ENCODE peak calls at places on chromosomes 16 and 17, in five cellular contexts. T is tibial artery, N is neural progenitor cell, Z is tibial nerve, D is aorta. R is an unnamed sample. For H3K4me1, the result is how much of the 10 kb centered on the place peaks cover.

GRCh38 chr17:13917635-13918034 is 151.7 kb upstream of the COX10 start:
- DNase-seq in T (no peak), N (no peak), Z (no peak), D (no peak), R (no peak)

GRCh38 chr16:46929378-46930332 is 43.8 kb downstream of the DNAJA2 start:
- DNase-seq in T (peak), N (peak), Z (peak), D (peak), R (no peak)

GRCh38 chr16:72728516-72728915 is 319.4 kb downstream of the ZFHX3 start:
- DNase-seq in T (no peak), N (no peak), Z (no peak), D (no peak), R (no peak)

GRCh38 chr17:21283482-21284318 is 811 bp upstream of the MAP2K3 start:
- DNase-seq in T (peak), N (peak), Z (no peak), D (peak), R (peak)

GRCh38 chr16:11682655-11683096 is 14.4 kb downstream of the SNN start:
- DNase-seq in T (no peak), N (no peak), Z (no peak), D (no peak), R (no peak)

GRCh38 chr16:28110977-28111376 is 47.5 kb upstream of the GSG1L start:
- DNase-seq in T (no peak), N (no peak), Z (no peak), D (no peak), R (no peak)

GRCh38 chr17:60640503-60640902 is 37.1 kb upstream of the BCAS3 start:
- DNase-seq in T (no peak), N (peak), Z (no peak), D (no peak), R (no peak)

GRCh38 chr17:59853168-59853918 is 39.4 kb downstream of the TUBD1 start:
- DNase-seq in T (no peak), N (peak), Z (no peak), D (peak), R (no peak)

GRCh38 chr16:87133966-87134945 is 182.9 kb downstream of the C16orf95 start:
- DNase-seq in T (no peak), N (no peak), Z (no peak), D (peak), R (no peak)

GRCh38 chr16:75351183-75351582 is 82.1 kb downstream of the CFDP1 start:
- DNase-seq in T (no peak), N (no peak), Z (no peak), D (no peak), R (no peak)

GRCh38 chr17:6090253-6090652 is 20.1 kb downstream of the WSCD1 start:
- DNase-seq in T (no peak), N (no peak), Z (no peak), D (peak), R (no peak)

GRCh38 chr16:17520567-17520966 is 49.8 kb upstream of the XYLT1 start:
- DNase-seq in T (no peak), N (no peak), Z (no peak), D (no peak), R (no peak)

GRCh38 chr16:11667824-11668589 is at the start of gene SNN:
- DNase-seq in T (peak), N (peak), Z (peak), D (peak), R (no peak)

GRCh38 chr17:73064084-73064938 is 28.2 kb downstream of the SLC39A11 start:
- DNase-seq in T (peak), N (peak), Z (no peak), D (no peak), R (no peak)

GRCh38 chr16:71479420-71479819 is 9.7 kb downstream of the ZNF19 start:
- DNase-seq in T (no peak), N (peak), Z (no peak), D (no peak), R (no peak)

GRCh38 chr17:43135454-43135819 is 10.3 kb upstream of the BRCA1 start:
- DNase-seq in T (no peak), N (no peak), Z (no peak), D (peak), R (no peak)

GRCh38 chr17:59754547-59754946 is 47.1 kb downstream of the VMP1 start:
- DNase-seq in T (no peak), N (no peak), Z (no peak), D (no peak), R (no peak)

GRCh38 chr17:72305472-72305871 is 184.7 kb downstream of the SOX9 start:
- DNase-seq in T (no peak), N (no peak), Z (no peak), D (no peak), R (no peak)

GRCh38 chr16:17354121-17354750 is 116.5 kb downstream of the XYLT1 start:
- DNase-seq in T (no peak), N (peak), Z (no peak), D (no peak), R (no peak)

GRCh38 chr17:81579821-81580321 is 27.7 kb upstream of the FAAP100 start:
- DNase-seq in T (no peak), N (no peak), Z (no peak), D (no peak), R (no peak)

GRCh38 chr17:67490471-67490870 is 113.4 kb downstream of the PITPNC1 start:
- DNase-seq in T (no peak), N (peak), Z (no peak), D (no peak), R (no peak)

GRCh38 chr17:62966426-62967110 is 533 bp downstream of the TANC2 start:
- DNase-seq in T (peak), N (peak), Z (peak), D (peak), R (peak)

GRCh38 chr16:49489686-49490320 is 116.2 kb downstream of the C16orf78 start:
- DNase-seq in T (peak), N (no peak), Z (no peak), D (no peak), R (no peak)

GRCh38 chr17:13822671-13823070 is 220.9 kb upstream of the HS3ST3A1 start:
- DNase-seq in T (no peak), N (no peak), Z (no peak), D (no peak), R (no peak)

GRCh38 chr17:17666111-17666714 is 15.0 kb upstream of the RAI1 start:
- DNase-seq in T (no peak), N (no peak), Z (no peak), D (no peak), R (no peak)

GRCh38 chr16:57422026-57422944 is 17.7 kb downstream of the CCL17 start:
- DNase-seq in T (peak), N (peak), Z (peak), D (peak), R (no peak)

GRCh38 chr17:30230596-30231125 is 4.8 kb downstream of the SLC6A4 start:
- DNase-seq in T (no peak), N (no peak), Z (no peak), D (no peak), R (no peak)

GRCh38 chr17:21397341-21398050 is 21.3 kb downstream of the KCNJ12 start:
- DNase-seq in T (peak), N (no peak), Z (no peak), D (no peak), R (no peak)

DNA sequence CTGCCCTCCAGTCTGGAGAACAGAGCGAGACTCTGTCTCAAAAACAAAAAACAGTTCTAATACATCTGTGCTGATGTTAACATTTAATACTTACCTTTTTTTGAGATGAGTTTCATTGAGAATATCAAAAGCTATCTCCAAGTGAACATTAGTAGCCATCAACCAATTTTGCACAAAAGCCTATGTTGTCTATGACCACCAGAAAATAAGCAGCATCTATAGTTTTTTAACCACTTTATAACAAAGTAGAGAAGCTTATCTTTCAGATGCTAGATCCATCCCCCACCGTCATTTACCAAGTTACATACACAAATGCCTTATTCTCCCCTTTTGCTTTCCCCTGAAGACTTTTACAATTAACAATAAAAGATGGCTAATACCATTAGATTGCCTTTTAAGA is 4.1 kb downstream of the SRSF1 start:
- DNase-seq in T (no peak), N (no peak), Z (no peak), D (no peak), R (no peak)
- H3K4me1 ChIP-seq in T (under half), N (under half), Z (under half), D (under half), R (under half)

DNA sequence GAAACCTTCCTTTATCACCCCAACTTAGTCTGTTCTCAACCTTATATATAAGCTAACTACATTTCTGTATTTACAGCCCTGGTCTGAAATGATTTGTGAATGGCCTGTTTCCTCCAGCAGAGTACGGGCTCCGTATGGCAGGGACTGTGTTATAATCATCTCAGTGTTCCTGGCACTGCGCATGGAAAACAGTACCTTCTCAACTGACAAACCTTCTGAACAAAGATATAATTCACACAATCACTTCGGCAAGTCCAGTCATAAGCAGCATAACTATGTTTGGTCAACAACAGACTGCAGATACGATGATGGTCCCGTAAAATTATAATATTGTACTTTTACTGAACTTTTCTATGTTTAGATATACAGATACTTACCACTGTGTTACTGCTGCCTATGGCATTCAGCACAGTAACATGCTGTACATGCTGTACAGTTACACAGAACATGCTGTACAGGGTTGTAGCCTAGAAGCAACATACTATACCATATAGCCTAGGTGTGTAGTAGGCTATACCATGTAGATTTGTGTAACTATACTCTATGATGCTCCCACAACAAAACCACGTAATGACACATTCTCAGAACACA is 30.0 kb downstream of the ANKFY1 start:
- DNase-seq in T (no peak), N (no peak), Z (no peak), D (no peak), R (no peak)
- H3K4me3 ChIP-seq in T (no peak), N (no peak), Z (no peak), D (no peak), R (no peak)

DNA sequence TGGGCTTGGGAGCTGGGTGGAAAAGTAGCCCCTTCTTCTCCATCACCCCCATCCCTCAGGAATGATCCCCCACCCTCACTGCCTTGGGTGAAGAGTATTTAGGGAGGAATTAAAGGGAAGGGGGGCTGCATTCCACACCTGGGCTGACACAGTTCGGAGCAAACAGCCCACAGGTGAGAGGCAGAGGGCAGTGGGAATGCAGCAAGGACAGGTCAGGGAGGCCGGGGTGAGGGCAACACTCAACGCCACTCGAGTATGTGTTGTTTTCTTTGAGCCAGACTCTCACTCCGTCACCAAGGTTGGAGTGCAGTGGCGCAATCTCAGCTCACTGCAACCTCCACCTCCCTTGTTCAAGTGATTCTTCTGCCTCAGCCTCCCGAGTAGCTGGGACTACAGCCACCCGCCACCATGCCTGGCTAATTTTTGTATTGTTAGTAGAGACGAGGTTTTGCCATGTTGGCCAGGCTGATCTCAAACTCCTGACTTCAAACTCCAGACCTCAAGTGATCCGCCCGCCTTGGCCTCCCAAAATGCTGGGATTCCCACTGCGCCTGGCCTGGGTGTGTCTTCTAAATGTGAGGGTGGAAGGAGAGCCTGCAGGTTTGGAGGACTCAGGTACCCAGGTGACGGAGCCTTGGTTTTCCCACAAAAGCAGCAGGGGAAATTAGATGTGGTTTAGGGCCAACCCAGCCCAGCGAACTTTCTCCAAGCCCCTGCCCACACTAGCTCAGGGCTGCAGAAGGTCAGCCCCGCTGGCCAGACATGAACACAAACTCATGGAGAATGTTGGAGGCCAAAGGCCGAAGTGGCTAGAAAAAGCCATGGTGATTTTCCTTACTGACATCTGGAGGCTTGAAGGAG is 21.2 kb upstream of the ITGA3 start:
- DNase-seq in T (no peak), N (no peak), Z (peak), D (peak), R (peak)
- H3K27ac ChIP-seq in T (peak), N (no peak), Z (no peak), D (peak), R (no peak)

GRCh38 chr17:40100419-40100668 is at the start of gene NR1D1:
- DNase-seq in T (no peak), N (no peak), Z (no peak), D (no peak), R (no peak)

GRCh38 chr17:40099627-40100418 is 566 bp downstream of the NR1D1 start:
- DNase-seq in T (no peak), N (no peak), Z (no peak), D (no peak), R (no peak)

GRCh38 chr17:40103082-40103741 is 2.8 kb upstream of the NR1D1 start:
- DNase-seq in T (no peak), N (no peak), Z (no peak), D (no peak), R (no peak)

GRCh38 chr17:40100669-40101366 is 429 bp upstream of the NR1D1 start:
- DNase-seq in T (peak), N (peak), Z (peak), D (peak), R (peak)

DNA sequence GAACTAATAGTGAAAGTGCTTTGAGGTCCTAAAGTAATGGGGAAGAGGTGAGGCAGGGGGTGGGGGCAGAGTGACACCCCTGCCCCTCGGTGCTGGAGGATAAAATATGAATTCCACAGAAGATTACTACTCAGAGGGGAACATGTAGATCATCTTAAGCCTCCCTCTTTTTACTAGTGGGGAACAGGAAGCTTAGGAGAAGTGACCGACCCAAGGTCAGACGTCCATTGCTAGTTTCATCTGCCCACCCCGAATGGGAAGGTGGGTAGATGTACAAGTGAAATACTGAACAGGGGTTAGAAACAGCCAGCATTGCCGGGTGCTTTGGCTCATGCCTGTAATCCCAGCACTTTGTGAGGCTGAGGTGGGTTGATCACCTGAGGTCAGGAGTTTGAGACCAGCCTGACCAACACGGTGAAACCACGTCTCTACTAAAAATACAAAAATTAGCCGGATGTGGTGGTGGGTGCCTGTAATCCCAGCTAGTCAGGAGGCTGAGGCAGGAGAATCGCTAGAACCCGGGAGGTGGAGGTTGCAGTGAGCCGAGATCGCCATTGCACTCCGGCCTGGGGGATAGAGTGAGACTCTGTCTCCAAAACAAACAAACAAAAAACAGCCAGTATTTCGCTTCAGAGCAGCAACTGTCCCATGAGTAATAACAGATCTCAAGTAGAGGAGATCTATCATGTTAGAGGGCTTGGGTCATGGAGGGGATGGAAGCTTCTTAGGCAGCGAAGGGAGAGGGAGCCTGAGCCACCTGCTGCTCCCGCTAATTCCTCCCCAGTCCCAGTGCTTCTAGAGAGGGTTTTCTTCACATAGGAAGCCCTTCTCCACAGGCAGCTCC is 1.2 kb upstream of the NR1D1 start:
- DNase-seq in T (no peak), N (no peak), Z (no peak), D (no peak), R (no peak)
- H3K4me1 ChIP-seq in T (half or more), N (under half), Z (half or more), D (under half), R (half or more)

GRCh38 chr17:58338454-58338841 is 9.9 kb upstream of the TSPOAP1 start:
- DNase-seq in T (no peak), N (no peak), Z (no peak), D (no peak), R (no peak)

GRCh38 chr17:58338907-58339774 is 10.5 kb upstream of the TSPOAP1 start:
- DNase-seq in T (peak), N (peak), Z (no peak), D (peak), R (peak)

GRCh38 chr17:58340623-58340876 is 11.5 kb downstream of the SUPT4H1 start:
- DNase-seq in T (no peak), N (no peak), Z (no peak), D (no peak), R (no peak)

GRCh38 chr17:58341861-58342475 is 10.0 kb downstream of the SUPT4H1 start:
- DNase-seq in T (no peak), N (no peak), Z (no peak), D (peak), R (no peak)

GRCh38 chr17:58339775-58340622 is 11.4 kb upstream of the TSPOAP1 start:
- DNase-seq in T (no peak), N (no peak), Z (no peak), D (peak), R (no peak)
- H3K4me3 ChIP-seq in T (no peak), N (no peak), Z (peak), D (no peak), R (peak)

GRCh38 chr17:27241346-27241946 is 52.5 kb upstream of the WSB1 start:
- DNase-seq in T (no peak), N (no peak), Z (no peak), D (no peak), R (no peak)
- H3K27ac ChIP-seq in T (peak), N (no peak), Z (no peak), D (no peak), R (no peak)

GRCh38 chr16:69396187-69397061 is 10.6 kb upstream of the TERF2 start:
- DNase-seq in T (peak), N (peak), Z (peak), D (no peak), R (peak)
- H3K4me1 ChIP-seq in T (under half), N (under half), Z (under half), D (under half), R (under half)

DNA sequence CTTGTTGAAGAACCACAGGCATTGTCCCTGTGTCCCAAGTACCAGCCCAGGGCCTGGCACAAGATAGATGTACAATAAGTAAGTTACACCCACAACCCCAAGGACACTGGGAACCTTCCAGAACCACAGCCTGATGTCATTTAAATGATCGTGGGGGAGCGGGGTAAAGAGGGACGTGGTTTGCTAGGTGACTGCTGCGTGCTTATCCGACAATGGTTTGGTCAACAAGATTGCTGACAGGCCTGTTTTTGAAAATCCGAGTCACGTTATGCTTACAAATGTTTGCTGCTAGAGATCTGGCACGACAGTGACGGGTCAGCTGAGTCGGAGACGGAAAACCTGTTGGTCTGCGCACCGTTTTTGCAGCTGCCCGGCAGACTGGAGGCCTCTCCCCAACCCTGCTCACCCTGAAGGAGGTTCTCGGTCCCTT is 22.8 kb downstream of the COTL1 start:
- DNase-seq in T (no peak), N (no peak), Z (no peak), D (no peak), R (no peak)
- H3K4me3 ChIP-seq in T (no peak), N (no peak), Z (no peak), D (no peak), R (no peak)